ENCODE peak calls at places on chromosomes 5 and 9, in six cellular contexts. I, J, U, R, A and N are unnamed samples.

GRCh38 chr9:134365791-134366222 is 39.6 kb downstream of the RXRA start:
- DNase-seq in R (peak), I (peak), A (peak), J (peak), U (peak), N (peak)

GRCh38 chr5:34007116-34007674 is 655 bp downstream of the AMACR start:
- DNase-seq in J (no peak), I (no peak), R (no peak), A (peak), U (peak), N (no peak)

GRCh38 chr9:93108301-93109041 is 12.5 kb downstream of the CARD19 start:
- DNase-seq in U (no peak), A (peak), R (no peak), J (no peak), I (no peak), N (no peak)

GRCh38 chr5:178230879-178231735 is 1.5 kb downstream of the PHYKPL start:
- DNase-seq in R (peak), I (no peak), A (no peak), U (no peak), J (no peak), N (no peak)

GRCh38 chr5:75006821-75007536 is 45.4 kb downstream of the GCNT4 start:
- DNase-seq in J (no peak), U (no peak), R (no peak), A (no peak), I (no peak), N (peak)

GRCh38 chr5:28404363-28405071 is 1366.1 kb upstream of the CDH9 start:
- DNase-seq in A (no peak), J (no peak), R (no peak), I (no peak), U (no peak), N (no peak)

GRCh38 chr9:133421615-133422542 is at the start of gene ADAMTS13:
- DNase-seq in R (no peak), I (peak), U (no peak), A (no peak), J (no peak), N (no peak)

GRCh38 chr9:77907581-77907980 is 124.0 kb downstream of the GNAQ start:
- DNase-seq in J (no peak), U (no peak), I (no peak), R (no peak), A (no peak), N (no peak)

GRCh38 chr5:147427784-147428401 is 82.0 kb downstream of the DPYSL3 start:
- DNase-seq in A (no peak), J (no peak), I (no peak), R (no peak), U (no peak), N (no peak)

GRCh38 chr5:139251695-139252288 is 41.7 kb upstream of the MATR3 start:
- DNase-seq in I (no peak), A (no peak), U (no peak), R (no peak), J (no peak), N (no peak)

GRCh38 chr5:126138475-126139005 is 284.7 kb upstream of the GRAMD2B start:
- DNase-seq in A (no peak), R (no peak), I (no peak), U (no peak), J (no peak), N (no peak)

GRCh38 chr5:175840050-175840841 is 31.1 kb upstream of the CPLX2 start:
- DNase-seq in R (no peak), I (peak), A (no peak), U (no peak), J (no peak), N (no peak)

GRCh38 chr5:180191716-180192115 is 17.3 kb downstream of the RASGEF1C start:
- DNase-seq in U (no peak), I (no peak), R (no peak), J (no peak), A (no peak), N (no peak)

GRCh38 chr9:95032580-95033298 is 284.8 kb downstream of the FANCC start:
- DNase-seq in R (no peak), I (no peak), A (no peak), U (no peak), J (no peak), N (no peak)

GRCh38 chr5:61245486-61245885 is 83.2 kb upstream of the SMIM15 start:
- DNase-seq in A (no peak), U (peak), R (no peak), I (no peak), J (no peak), N (no peak)

GRCh38 chr5:141349917-141350619 is at the start of gene PCDHGB1:
- DNase-seq in R (no peak), A (no peak), I (peak), U (peak), J (no peak), N (no peak)

GRCh38 chr5:175567954-175568353 is 89.6 kb downstream of the SFXN1 start:
- DNase-seq in A (no peak), J (no peak), U (no peak), R (no peak), I (no peak), N (no peak)

GRCh38 chr9:125839322-125839721 is 92.1 kb downstream of the PBX3 start:
- DNase-seq in R (no peak), U (no peak), J (no peak), A (no peak), I (no peak), N (no peak)

GRCh38 chr9:14616188-14616982 is 76.8 kb downstream of the ZDHHC21 start:
- DNase-seq in A (no peak), I (peak), R (no peak), U (peak), J (no peak), N (no peak)

GRCh38 chr5:149550608-149551226 is 522 bp downstream of the CSNK1A1 start:
- DNase-seq in A (no peak), J (no peak), R (peak), U (peak), I (no peak), N (no peak)

GRCh38 chr5:149552761-149553160 is 1.5 kb upstream of the CSNK1A1 start:
- DNase-seq in U (no peak), I (no peak), A (no peak), R (no peak), J (no peak), N (no peak)

GRCh38 chr5:149551227-149552037 is at the start of gene CSNK1A1:
- DNase-seq in A (peak), R (peak), I (peak), U (peak), J (peak), N (peak)

GRCh38 chr5:149550267-149550582 is 1.0 kb downstream of the CSNK1A1 start:
- DNase-seq in A (no peak), I (no peak), U (no peak), J (no peak), R (peak), N (no peak)

DNA sequence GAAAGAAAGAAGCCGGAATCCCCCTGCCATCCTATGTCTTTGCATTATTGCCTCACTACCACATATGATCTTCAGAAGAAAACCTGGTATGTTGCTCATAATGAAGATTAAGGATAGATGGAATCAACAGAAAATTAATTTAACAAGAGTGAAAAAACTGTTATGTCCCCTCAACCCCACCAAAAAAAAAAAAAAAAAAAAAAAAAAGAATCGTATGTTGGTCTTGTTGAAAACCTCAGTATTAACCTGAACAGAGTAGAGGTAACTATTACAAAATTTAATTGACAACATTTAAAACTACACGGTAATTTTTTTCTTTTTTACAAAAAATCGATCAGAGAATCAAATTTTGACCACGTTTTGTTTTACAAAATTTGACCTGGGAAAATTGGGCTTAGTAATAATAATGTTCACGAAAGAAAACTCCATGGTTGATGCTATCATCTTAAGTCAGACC is 827 bp upstream of the CSNK1A1 start:
- DNase-seq in I (no peak), A (no peak), R (no peak), J (no peak), U (no peak), N (no peak)
- TF ChIP-seq CTCF in I (no peak), A (no peak), R (no peak), J (no peak), U (no peak), N (no peak)

GRCh38 chr9:123867971-123868370 is 62.0 kb downstream of the DENND1A start:
- DNase-seq in U (no peak), A (no peak), I (no peak), J (no peak), R (no peak), N (no peak)
- TF ChIP-seq EP300 in U (no peak), A (no peak), I (no peak), J (no peak), R (peak), N (no peak)

GRCh38 chr9:34400275-34400674 is 23.6 kb upstream of the MYORG start:
- DNase-seq in J (no peak), R (no peak), I (no peak), A (no peak), U (no peak), N (no peak)
- TF ChIP-seq CTCF in J (no peak), R (no peak), I (no peak), A (no peak), U (no peak), N (no peak)

DNA sequence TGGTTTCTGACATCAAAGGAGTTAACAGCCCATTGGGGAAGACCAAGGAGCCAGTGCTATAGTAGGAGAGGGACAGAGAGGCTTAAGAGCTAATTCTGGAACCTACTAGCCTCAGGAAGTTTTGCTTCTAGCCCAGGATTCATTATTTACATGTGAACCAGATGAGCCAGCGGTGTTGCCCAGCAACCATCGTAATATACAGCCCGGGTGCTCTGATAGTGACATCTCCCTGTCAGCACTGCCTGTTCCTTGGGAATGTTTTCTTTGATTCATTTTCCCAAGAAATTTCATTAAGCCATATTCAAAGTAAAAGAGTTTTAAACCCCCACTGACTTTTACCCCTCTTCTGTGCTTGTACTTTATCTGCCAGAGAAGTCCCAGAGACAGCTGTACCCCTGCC is 217.4 kb upstream of the ADAMTSL1 start:
- DNase-seq in J (no peak), U (no peak), R (no peak), A (no peak), I (no peak), N (no peak)
- TF ChIP-seq EP300 in J (no peak), U (no peak), R (no peak), A (no peak), I (no peak), N (no peak)